ENCODE peak calls at places on chromosomes 16 and 17, in nine cellular contexts. A is heart right ventricle, D is fibroblast of pulmonary artery, L is GM12865, S is GM06990, E is astrocyte of the spinal cord, N is A549, Y is PC-9, F is upper lobe of right lung. W is an unnamed sample.

GRCh38 chr16:11250091-11250785 is 5.8 kb downstream of the SOCS1 start:
- DNase-seq in S (no peak), Y (peak), E (peak), D (peak), N (no peak), A (no peak), L (peak), F (no peak), W (no peak)

GRCh38 chr16:70652322-70652721 is 6.0 kb downstream of the IL34 start:
- DNase-seq in S (no peak), A (no peak), Y (no peak), D (peak), F (no peak), L (no peak), E (no peak), N (no peak), W (peak)

GRCh38 chr16:3458852-3459361 is 15.4 kb downstream of the NAA60 start:
- DNase-seq in E (peak), L (peak), Y (no peak), S (no peak), A (no peak), D (no peak), F (no peak), N (peak), W (peak)

GRCh38 chr16:22278841-22279240 is 18.4 kb upstream of the POLR3E start:
- DNase-seq in D (no peak), A (no peak), L (no peak), F (no peak), N (no peak), E (no peak), Y (no peak), S (no peak), W (no peak)

GRCh38 chr16:25550647-25551046 is 141.1 kb upstream of the HS3ST4 start:
- DNase-seq in N (no peak), L (no peak), A (no peak), D (no peak), Y (no peak), E (no peak), F (no peak), S (no peak), W (no peak)

GRCh38 chr16:8621572-8622314 is at the start of gene METTL22:
- DNase-seq in Y (peak), E (peak), N (peak), A (peak), L (peak), F (peak), D (peak), S (peak), W (peak)

GRCh38 chr16:27252206-27252585 is 16.4 kb downstream of the NSMCE1 start:
- DNase-seq in Y (no peak), F (no peak), E (no peak), S (no peak), A (no peak), L (no peak), D (no peak), N (no peak), W (no peak)

GRCh38 chr16:1341495-1342388 is 8.3 kb downstream of the BAIAP3 start:
- DNase-seq in S (no peak), F (no peak), L (no peak), D (no peak), Y (no peak), N (no peak), E (no peak), A (no peak), W (no peak)

GRCh38 chr17:42422412-42422957 is 571 bp downstream of the CAVIN1 start:
- DNase-seq in S (peak), E (no peak), Y (peak), A (no peak), F (peak), D (no peak), L (peak), N (peak), W (no peak)

GRCh38 chr17:74288785-74289184 is 14.8 kb downstream of the DNAI2 start:
- DNase-seq in A (no peak), N (no peak), Y (no peak), E (no peak), L (peak), S (no peak), F (no peak), D (no peak), W (no peak)

GRCh38 chr16:81291117-81291516 is 23.6 kb upstream of the GAN start:
- DNase-seq in E (no peak), A (no peak), F (no peak), S (no peak), L (no peak), D (no peak), N (no peak), Y (no peak), W (no peak)

GRCh38 chr17:6940186-6940649 is 55.6 kb upstream of the ALOX12 start:
- DNase-seq in N (no peak), S (no peak), E (no peak), A (no peak), L (no peak), Y (no peak), F (no peak), D (no peak), W (peak)

GRCh38 chr16:71360378-71360777 is 1.9 kb downstream of the CALB2 start:
- DNase-seq in A (no peak), N (peak), E (peak), D (peak), Y (peak), F (no peak), L (no peak), S (no peak), W (peak)

GRCh38 chr17:41061969-41062368 is 2.1 kb upstream of the KRTAP2-3 start:
- DNase-seq in F (no peak), D (peak), S (no peak), A (no peak), E (peak), L (no peak), N (peak), Y (peak), W (peak)

GRCh38 chr17:67555855-67556254 is 161.9 kb upstream of the NOL11 start:
- DNase-seq in E (no peak), F (no peak), D (no peak), L (no peak), S (no peak), N (no peak), Y (no peak), A (no peak), W (no peak)

GRCh38 chr16:15874745-15875314 is 13.6 kb downstream of the CEP20 start:
- DNase-seq in D (peak), S (no peak), N (peak), E (peak), A (peak), F (no peak), Y (peak), L (peak), W (peak)

GRCh38 chr17:33522623-33523022 is 229.5 kb upstream of the ASIC2 start:
- DNase-seq in S (no peak), Y (no peak), E (no peak), F (no peak), N (no peak), D (no peak), L (no peak), A (no peak), W (no peak)

GRCh38 chr17:40312131-40312731 is 3.3 kb downstream of the RARA start:
- DNase-seq in N (no peak), L (no peak), E (no peak), D (no peak), Y (peak), A (peak), S (no peak), F (peak), W (no peak)

GRCh38 chr17:47797797-47798196 is 23.8 kb downstream of the OSBPL7 start:
- DNase-seq in D (peak), N (no peak), E (no peak), F (no peak), L (no peak), S (no peak), Y (no peak), A (no peak), W (peak)

GRCh38 chr17:3848229-3848628 is 2.2 kb upstream of the NCBP3 start:
- DNase-seq in D (no peak), E (no peak), N (no peak), L (no peak), S (no peak), F (no peak), A (no peak), Y (no peak), W (no peak)

GRCh38 chr17:56176101-56176500 is 22.8 kb downstream of the ANKFN1 start:
- DNase-seq in D (peak), F (no peak), N (no peak), E (peak), L (no peak), Y (no peak), A (no peak), S (no peak), W (peak)

GRCh38 chr17:68867759-68868516 is 87.3 kb downstream of the ABCA8 start:
- DNase-seq in A (no peak), F (no peak), N (no peak), S (no peak), Y (no peak), D (no peak), E (no peak), L (no peak), W (no peak)

GRCh38 chr17:49995055-49995738 is at the start of gene DLX3:
- DNase-seq in S (no peak), F (peak), N (peak), Y (peak), E (peak), A (peak), L (no peak), D (peak), W (peak)
- TF ChIP-seq CTCF in S (no peak), F (no peak), N (no peak), Y (no peak), E (no peak), A (no peak), L (no peak), D (no peak), W (no peak)

DNA sequence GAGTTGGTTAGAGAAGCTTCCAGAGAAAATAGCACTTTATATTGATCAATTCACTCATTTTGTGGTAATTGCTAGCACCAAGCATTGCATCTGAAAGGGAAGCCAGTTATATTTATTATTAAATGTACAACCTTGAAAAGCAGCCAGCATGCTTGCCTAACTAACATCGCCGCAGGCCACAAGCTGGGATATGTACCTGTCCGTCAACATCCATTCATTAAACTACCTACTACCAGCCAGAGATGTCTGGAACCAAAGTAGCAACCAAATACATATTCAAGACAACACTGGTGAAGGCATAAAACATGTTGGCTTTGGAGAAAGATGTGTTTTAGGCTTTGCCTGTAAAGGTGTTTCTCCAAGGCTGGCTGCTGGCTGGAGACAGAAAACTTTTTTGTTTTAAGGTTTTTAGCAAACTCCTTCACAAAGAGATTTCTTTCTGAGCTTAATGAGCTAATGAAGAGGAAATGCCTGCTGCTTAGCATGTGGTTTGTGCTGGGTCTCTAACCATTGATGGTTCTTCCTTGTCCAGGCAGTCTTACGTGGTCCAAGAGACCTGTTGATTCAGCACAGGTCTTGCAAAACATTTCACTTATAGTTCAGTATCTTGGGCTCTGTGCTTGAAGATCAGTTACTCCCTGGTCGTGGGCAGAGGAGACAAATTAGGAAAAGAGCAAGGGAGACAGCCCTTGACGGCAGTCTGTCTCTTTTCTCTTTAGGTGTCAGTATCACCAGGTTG is 3.1 kb downstream of the ITPRIPL2 start:
- DNase-seq in S (no peak), E (no peak), A (no peak), N (no peak), L (peak), Y (peak), F (no peak), D (peak), W (no peak)
- H3K4me3 ChIP-seq in S (no peak), E (no peak), A (peak), N (no peak), L (no peak), Y (peak), F (peak), D (peak), W (peak)

GRCh38 chr17:17702370-17702769 is 21.1 kb downstream of the RAI1 start:
- DNase-seq in F (no peak), D (no peak), A (no peak), E (no peak), L (no peak), N (no peak), Y (no peak), S (no peak), W (no peak)

GRCh38 chr17:17701658-17702057 is 20.4 kb downstream of the RAI1 start:
- DNase-seq in F (no peak), N (no peak), Y (no peak), L (no peak), S (no peak), D (no peak), A (no peak), E (no peak), W (no peak)

GRCh38 chr17:17701112-17701511 is 19.9 kb downstream of the RAI1 start:
- DNase-seq in D (no peak), E (no peak), L (no peak), F (no peak), N (no peak), A (no peak), Y (no peak), S (no peak), W (no peak)

GRCh38 chr17:17703608-17703919 is 22.3 kb downstream of the RAI1 start:
- DNase-seq in E (no peak), Y (no peak), D (no peak), S (no peak), A (no peak), L (no peak), F (no peak), N (no peak), W (no peak)

DNA sequence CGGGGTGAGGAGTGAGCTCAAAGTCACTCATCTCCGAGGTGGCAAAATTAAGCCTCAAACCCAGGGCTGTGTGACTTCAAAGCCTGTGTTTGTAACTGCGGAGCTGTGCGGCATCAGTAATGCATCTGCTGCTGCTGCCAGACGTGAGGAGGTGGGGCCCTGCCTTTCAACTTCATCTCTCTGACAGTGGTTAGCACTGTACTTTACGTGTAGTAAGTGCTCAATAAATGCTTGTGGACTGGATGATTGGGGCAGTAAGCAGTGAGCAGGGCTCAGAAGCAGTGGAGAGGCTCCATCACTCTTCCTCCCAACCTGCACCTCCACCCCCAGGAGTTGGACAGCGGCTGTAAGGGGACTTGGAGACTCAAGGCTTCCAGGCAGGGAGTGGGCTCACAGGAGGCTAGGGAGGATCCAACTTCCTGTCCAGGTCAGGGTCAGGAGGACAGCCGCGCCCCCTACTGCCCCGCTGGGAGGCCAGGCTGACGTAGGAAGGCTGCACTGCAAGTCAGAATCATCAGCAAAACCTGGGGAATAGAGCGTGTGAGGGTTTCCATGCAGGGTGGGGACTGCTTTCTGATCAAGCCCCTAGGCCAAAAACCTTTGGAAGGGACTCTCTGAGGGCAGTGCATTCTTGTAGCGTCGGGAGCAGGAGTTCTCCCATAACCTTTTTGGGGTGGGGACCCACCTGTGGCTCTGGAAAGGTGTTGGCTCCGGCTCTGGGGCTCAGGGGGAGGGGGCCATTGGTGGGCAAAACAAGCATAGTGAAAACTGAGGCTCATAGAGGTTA is 21.8 kb downstream of the RAI1 start:
- DNase-seq in Y (no peak), E (no peak), D (no peak), F (no peak), N (peak), L (no peak), A (peak), S (no peak), W (no peak)
- TF ChIP-seq CTCF in Y (no peak), E (no peak), D (no peak), F (no peak), N (no peak), L (no peak), A (peak), S (no peak), W (no peak)

DNA sequence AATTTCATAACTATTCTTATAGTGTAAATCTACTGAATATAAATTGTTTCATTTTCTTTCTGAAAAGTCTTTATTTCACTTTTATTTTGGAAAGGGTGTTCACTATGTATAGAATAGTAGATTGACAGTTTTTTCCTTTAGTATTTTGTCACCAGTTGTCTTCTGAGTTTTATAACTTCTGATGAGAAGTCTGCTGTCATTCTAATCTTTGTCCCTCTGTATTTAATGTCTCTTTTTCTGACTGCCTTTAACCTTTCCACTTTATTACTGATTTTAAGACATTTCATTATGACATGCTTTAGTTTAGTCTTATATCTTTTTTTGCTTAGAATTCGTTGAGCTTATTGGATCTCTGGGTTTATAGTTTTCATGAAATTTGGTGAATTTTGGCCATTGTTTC is 166.9 kb downstream of the FTO start:
- DNase-seq in F (no peak), E (no peak), N (no peak), D (no peak), L (no peak), S (no peak), Y (no peak), A (no peak), W (no peak)
- H3K4me3 ChIP-seq in F (no peak), E (no peak), N (no peak), D (no peak), L (no peak), S (no peak), Y (no peak), A (no peak), W (no peak)

GRCh38 chr16:58820359-58820758 is 86.2 kb upstream of the GOT2 start:
- DNase-seq in Y (no peak), D (no peak), S (no peak), E (no peak), A (no peak), F (no peak), L (no peak), N (no peak), W (no peak)

GRCh38 chr16:58809213-58809612 is 75.1 kb upstream of the GOT2 start:
- DNase-seq in E (no peak), D (no peak), N (no peak), F (no peak), Y (no peak), L (no peak), A (no peak), S (no peak), W (no peak)

GRCh38 chr16:58815188-58815888 is 81.2 kb upstream of the GOT2 start:
- DNase-seq in L (no peak), Y (no peak), F (no peak), N (peak), S (no peak), D (no peak), E (no peak), A (no peak), W (no peak)

DNA sequence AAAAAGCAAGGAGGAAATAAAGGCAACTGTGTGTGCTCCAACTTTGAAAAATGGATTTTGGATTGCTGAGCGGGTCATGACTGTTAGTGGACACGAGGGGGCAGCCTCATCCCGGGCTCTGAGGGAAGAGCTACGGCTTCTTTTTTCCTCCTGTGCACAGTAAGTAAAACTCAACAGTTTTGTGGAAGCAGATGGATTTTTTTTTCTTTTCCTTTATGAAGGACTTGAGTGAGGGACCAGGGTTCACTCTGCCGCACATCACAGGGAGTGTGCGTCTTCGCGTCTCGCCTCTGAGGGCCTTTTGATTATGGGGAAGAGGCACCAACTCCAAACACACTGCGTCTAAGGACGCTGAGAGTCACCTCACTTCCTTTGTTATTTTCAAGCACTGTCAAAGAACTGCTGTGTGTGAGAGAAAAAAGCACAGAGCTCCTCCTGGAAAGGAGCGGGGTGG is 80.3 kb upstream of the GOT2 start:
- DNase-seq in Y (no peak), E (peak), L (peak), F (peak), A (peak), N (peak), S (peak), D (peak), W (peak)
- TF ChIP-seq CTCF in Y (peak), E (peak), L (peak), F (peak), A (peak), N (peak), S (peak), D (peak), W (peak)

GRCh38 chr17:81470270-81470943 is 42.2 kb downstream of the ACTG1 start:
- DNase-seq in S (no peak), Y (no peak), N (no peak), A (no peak), F (no peak), L (no peak), E (no peak), D (no peak), W (no peak)

GRCh38 chr17:81474958-81475357 is 37.6 kb downstream of the ACTG1 start:
- DNase-seq in Y (no peak), F (no peak), A (no peak), D (no peak), E (no peak), L (no peak), N (no peak), S (no peak), W (no peak)

GRCh38 chr17:81470944-81471803 is 41.4 kb downstream of the ACTG1 start:
- DNase-seq in N (no peak), L (no peak), Y (no peak), S (no peak), A (no peak), D (no peak), E (peak), F (no peak), W (peak)

GRCh38 chr17:81471804-81472456 is 40.7 kb downstream of the ACTG1 start:
- DNase-seq in Y (no peak), N (peak), E (peak), A (no peak), S (no peak), D (peak), F (no peak), L (peak), W (peak)

DNA sequence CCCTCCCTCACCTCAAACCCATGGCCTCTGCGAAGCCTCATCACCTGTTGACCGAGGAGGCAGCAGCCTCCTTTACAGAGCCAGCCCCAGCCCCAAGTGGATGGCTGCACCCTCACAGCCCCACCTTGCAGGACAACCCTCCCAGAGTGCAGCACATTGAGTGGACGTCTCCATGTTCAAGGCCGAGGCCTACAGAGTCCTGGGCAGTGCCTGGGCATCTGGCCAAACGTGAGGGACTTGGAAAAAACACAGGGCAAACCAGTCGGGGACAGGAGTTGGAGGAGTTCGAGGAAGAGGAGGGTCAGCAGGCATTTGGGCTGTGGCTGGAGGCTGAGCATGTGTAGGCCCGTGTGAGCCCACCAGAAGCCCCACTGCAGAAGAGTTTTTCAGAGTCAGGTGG is 39.6 kb downstream of the ACTG1 start:
- DNase-seq in N (no peak), E (no peak), F (no peak), A (no peak), L (no peak), D (no peak), Y (no peak), S (no peak), W (no peak)
- H3K4me3 ChIP-seq in N (no peak), E (no peak), F (no peak), A (no peak), L (no peak), D (no peak), Y (no peak), S (no peak), W (no peak)

W was measured in fibroblast of the aortic adventitia.